ENCODE peak calls at places on chromosomes 1 and 21, in four cellular contexts. U is retina; Y is effector memory CD4-positive, alpha-beta T cell; M is GM12892. J is an unnamed sample.

GRCh38 chr1:109750920-109751319 is 10.1 kb upstream of the GSTM3 start:
- DNase-seq in M (no peak), U (no peak), Y (no peak), J (no peak)

GRCh38 chr1:180646547-180646946 is 14.7 kb downstream of the XPR1 start:
- DNase-seq in U (no peak), Y (no peak), M (no peak), J (no peak)

GRCh38 chr1:217106231-217106630 is 383.0 kb upstream of the ESRRG start:
- DNase-seq in Y (no peak), U (no peak), M (no peak), J (no peak)

GRCh38 chr1:224276768-224277487 is 53.0 kb downstream of the NVL start:
- DNase-seq in Y (no peak), U (no peak), M (no peak), J (no peak)

GRCh38 chr21:35345954-35346353 is 296.9 kb upstream of the RUNX1 start:
- DNase-seq in M (no peak), Y (no peak), U (no peak), J (no peak)

GRCh38 chr1:185938396-185938795 is 204.2 kb downstream of the HMCN1 start:
- DNase-seq in M (no peak), U (no peak), Y (no peak), J (no peak)

GRCh38 chr1:176829261-176829976 is 335.1 kb downstream of the ASTN1 start:
- DNase-seq in U (no peak), M (no peak), Y (no peak), J (no peak)

GRCh38 chr1:48203287-48203900 is 19.1 kb upstream of the SLC5A9 start:
- DNase-seq in M (no peak), Y (no peak), U (peak), J (no peak)

GRCh38 chr1:160089883-160090282 is 8.5 kb downstream of the IGSF8 start:
- DNase-seq in M (no peak), U (no peak), Y (no peak), J (no peak)

GRCh38 chr1:29711582-29712274 is 475.4 kb downstream of the PTPRU start:
- DNase-seq in Y (no peak), U (no peak), M (no peak), J (no peak)

GRCh38 chr1:110262296-110262695 is 52.2 kb downstream of the KCNC4 start:
- DNase-seq in M (no peak), Y (no peak), U (no peak), J (no peak)

GRCh38 chr1:156789621-156790318 is 22.4 kb downstream of the PRCC start:
- DNase-seq in U (no peak), Y (no peak), M (no peak), J (no peak)

GRCh38 chr1:151860504-151861187 is 7.1 kb upstream of the THEM5 start:
- DNase-seq in M (no peak), Y (no peak), U (no peak), J (no peak)

GRCh38 chr1:228210076-228210651 is 2.3 kb downstream of the OBSCN start:
- DNase-seq in U (no peak), M (no peak), Y (no peak), J (no peak)

GRCh38 chr1:59057801-59058200 is 239.1 kb upstream of the FGGY start:
- DNase-seq in M (no peak), U (no peak), Y (no peak), J (no peak)

GRCh38 chr1:38025664-38026063 is 13.1 kb downstream of the UTP11 start:
- DNase-seq in Y (no peak), U (no peak), M (no peak), J (no peak)

GRCh38 chr1:183058835-183059234 is 35.6 kb downstream of the LAMC1 start:
- DNase-seq in U (peak), M (no peak), Y (no peak), J (no peak)

GRCh38 chr1:23081376-23081775 is 62.1 kb downstream of the KDM1A start:
- DNase-seq in Y (no peak), M (no peak), U (no peak), J (no peak)

GRCh38 chr1:150576794-150577556 is 2.4 kb downstream of the MCL1 start:
- DNase-seq in M (no peak), Y (no peak), U (no peak), J (no peak)

GRCh38 chr1:149845416-149845815 is 54.0 kb upstream of the BOLA1 start:
- DNase-seq in M (no peak), Y (no peak), U (peak), J (no peak)

GRCh38 chr1:62689524-62689923 is 1.3 kb upstream of the DOCK7 start:
- DNase-seq in M (no peak), Y (no peak), U (no peak), J (no peak)

GRCh38 chr1:224503161-224504118 is 68.8 kb upstream of the WDR26 start:
- DNase-seq in Y (no peak), M (peak), U (peak), J (no peak)

GRCh38 chr1:12485231-12486172 is 132.5 kb downstream of the DHRS3 start:
- DNase-seq in M (no peak), U (no peak), Y (no peak), J (no peak)

GRCh38 chr1:150061632-150062101 is 5.9 kb upstream of the VPS45 start:
- DNase-seq in Y (no peak), M (no peak), U (no peak), J (no peak)

GRCh38 chr1:93056214-93056613 is 22.9 kb upstream of the MTF2 start:
- DNase-seq in M (no peak), U (no peak), Y (no peak), J (no peak)

GRCh38 chr1:232226197-232226681 is 403.7 kb downstream of the SIPA1L2 start:
- DNase-seq in M (no peak), U (peak), Y (peak), J (no peak)

GRCh38 chr1:160722726-160723125 is 11.1 kb upstream of the CD48 start:
- DNase-seq in Y (no peak), M (no peak), U (peak), J (no peak)

GRCh38 chr1:155873860-155874259 is 14.5 kb downstream of the SYT11 start:
- DNase-seq in Y (no peak), U (no peak), M (no peak), J (no peak)

GRCh38 chr1:101241485-101242225 is 4.8 kb downstream of the S1PR1 start:
- DNase-seq in Y (no peak), M (no peak), U (no peak), J (no peak)

GRCh38 chr21:38170283-38170682 is 86.5 kb upstream of the KCNJ15 start:
- DNase-seq in M (no peak), Y (no peak), U (no peak), J (no peak)

GRCh38 chr1:214352838-214353237 is 71.9 kb downstream of the SMYD2 start:
- DNase-seq in U (no peak), Y (no peak), M (no peak), J (no peak)

GRCh38 chr1:41282679-41283317 is 40.7 kb upstream of the SCMH1 start:
- DNase-seq in U (peak), Y (no peak), M (peak), J (no peak)

GRCh38 chr1:7026188-7026587 is 240.9 kb downstream of the CAMTA1 start:
- DNase-seq in M (no peak), Y (no peak), U (no peak), J (no peak)

GRCh38 chr21:38505654-38506523 is 7.6 kb upstream of the ERG start:
- DNase-seq in M (no peak), U (peak), Y (no peak), J (no peak)

GRCh38 chr1:178037510-178038253 is 56.2 kb upstream of the RASAL2 start:
- DNase-seq in Y (no peak), U (peak), M (no peak), J (no peak)

GRCh38 chr1:46421739-46422138 is 27.6 kb downstream of the FAAH start:
- DNase-seq in M (no peak), U (no peak), Y (no peak), J (no peak)

GRCh38 chr1:115190766-115191165 is 101.5 kb upstream of the TSPAN2 start:
- DNase-seq in M (no peak), U (no peak), Y (no peak), J (no peak)

GRCh38 chr1:169129109-169129789 is 22.8 kb downstream of the ATP1B1 start:
- DNase-seq in Y (no peak), M (no peak), U (no peak), J (no peak)

J was measured in T-helper 22 cell.